ENCODE peak calls at places on chromosomes 13 and 19, in eight cellular contexts. O is BJ; E is A673; T is choroid plexus epithelial cell; Y is fibroblast of the aortic adventitia; V is CD4-positive, CD25-positive, alpha-beta regulatory T cell; R is AG09309; K is neural progenitor cell. A is an unnamed sample.

GRCh38 chr13:112619730-112620639 is 32.0 kb upstream of the TUBGCP3 start:
- DNase-seq in Y (peak), O (no peak), V (no peak), R (no peak), K (peak), E (peak), T (peak), A (no peak)

GRCh38 chr19:31214997-31215396 is 134.2 kb downstream of the TSHZ3 start:
- DNase-seq in V (no peak), K (no peak), O (no peak), E (no peak), R (no peak), T (peak), Y (no peak), A (no peak)

GRCh38 chr19:2619076-2619475 is 83.4 kb downstream of the GNG7 start:
- DNase-seq in E (no peak), Y (no peak), T (no peak), O (no peak), V (no peak), R (no peak), K (no peak), A (no peak)

GRCh38 chr13:79450110-79450509 is 30.8 kb upstream of the NDFIP2 start:
- DNase-seq in Y (no peak), K (no peak), T (no peak), R (no peak), O (no peak), E (no peak), V (no peak), A (no peak)

GRCh38 chr13:60370343-60370742 is 26.7 kb upstream of the TDRD3 start:
- DNase-seq in K (no peak), O (no peak), E (no peak), R (no peak), T (no peak), Y (no peak), V (no peak), A (no peak)

GRCh38 chr19:42052241-42052863 is 17.7 kb downstream of the GRIK5 start:
- DNase-seq in O (no peak), Y (no peak), K (no peak), V (no peak), T (no peak), E (peak), R (no peak), A (no peak)

GRCh38 chr19:8573316-8573715 is 3.9 kb downstream of the MYO1F start:
- DNase-seq in K (no peak), V (no peak), R (no peak), O (no peak), E (no peak), Y (no peak), T (no peak), A (no peak)

GRCh38 chr19:17332677-17333581 is 1.7 kb downstream of the ANO8 start:
- DNase-seq in K (peak), V (no peak), Y (peak), O (no peak), E (peak), R (no peak), T (peak), A (no peak)

GRCh38 chr19:37763488-37763887 is 15.9 kb downstream of the ZNF573 start:
- DNase-seq in Y (no peak), T (peak), V (no peak), K (no peak), O (no peak), E (no peak), R (no peak), A (no peak)

GRCh38 chr19:7888145-7888825 is at the start of gene LRRC8E:
- DNase-seq in T (peak), Y (peak), R (no peak), K (peak), O (no peak), E (peak), V (no peak), A (peak)

GRCh38 chr19:49327878-49328544 is 3.0 kb upstream of the SLC6A16 start:
- DNase-seq in E (peak), O (no peak), T (peak), R (no peak), Y (peak), K (peak), V (peak), A (peak)

GRCh38 chr19:29934781-29935180 is 7.3 kb upstream of the URI1 start:
- DNase-seq in V (no peak), O (no peak), Y (no peak), K (no peak), T (no peak), E (no peak), R (no peak), A (no peak)

GRCh38 chr13:66021846-66022245 is 1208.3 kb downstream of the PCDH9 start:
- DNase-seq in Y (no peak), R (no peak), V (no peak), O (no peak), E (no peak), K (no peak), T (no peak), A (no peak)

GRCh38 chr13:110444226-110444653 is 117.3 kb downstream of the RAB20 start:
- DNase-seq in V (no peak), K (no peak), R (no peak), T (peak), O (no peak), Y (peak), E (no peak), A (no peak)

GRCh38 chr19:40466219-40467006 is at the start of gene SPTBN4:
- DNase-seq in V (no peak), T (no peak), E (no peak), K (peak), R (no peak), O (no peak), Y (no peak), A (peak)

GRCh38 chr19:32252333-32252669 is 93.1 kb upstream of the ZNF507 start:
- DNase-seq in R (no peak), V (no peak), O (no peak), K (no peak), T (no peak), Y (no peak), E (no peak), A (no peak)

GRCh38 chr19:18385675-18386542 is at the start of gene GDF15:
- DNase-seq in K (peak), T (peak), O (peak), Y (peak), R (peak), V (no peak), E (peak), A (peak)

GRCh38 chr13:39783051-39783450 is 127.6 kb downstream of the COG6 start:
- DNase-seq in R (no peak), Y (peak), T (peak), O (no peak), V (no peak), K (no peak), E (no peak), A (no peak)

GRCh38 chr13:28494861-28495585 is at the start of gene FLT1:
- DNase-seq in O (no peak), E (peak), V (no peak), Y (no peak), K (peak), T (no peak), R (no peak), A (peak)

DNA sequence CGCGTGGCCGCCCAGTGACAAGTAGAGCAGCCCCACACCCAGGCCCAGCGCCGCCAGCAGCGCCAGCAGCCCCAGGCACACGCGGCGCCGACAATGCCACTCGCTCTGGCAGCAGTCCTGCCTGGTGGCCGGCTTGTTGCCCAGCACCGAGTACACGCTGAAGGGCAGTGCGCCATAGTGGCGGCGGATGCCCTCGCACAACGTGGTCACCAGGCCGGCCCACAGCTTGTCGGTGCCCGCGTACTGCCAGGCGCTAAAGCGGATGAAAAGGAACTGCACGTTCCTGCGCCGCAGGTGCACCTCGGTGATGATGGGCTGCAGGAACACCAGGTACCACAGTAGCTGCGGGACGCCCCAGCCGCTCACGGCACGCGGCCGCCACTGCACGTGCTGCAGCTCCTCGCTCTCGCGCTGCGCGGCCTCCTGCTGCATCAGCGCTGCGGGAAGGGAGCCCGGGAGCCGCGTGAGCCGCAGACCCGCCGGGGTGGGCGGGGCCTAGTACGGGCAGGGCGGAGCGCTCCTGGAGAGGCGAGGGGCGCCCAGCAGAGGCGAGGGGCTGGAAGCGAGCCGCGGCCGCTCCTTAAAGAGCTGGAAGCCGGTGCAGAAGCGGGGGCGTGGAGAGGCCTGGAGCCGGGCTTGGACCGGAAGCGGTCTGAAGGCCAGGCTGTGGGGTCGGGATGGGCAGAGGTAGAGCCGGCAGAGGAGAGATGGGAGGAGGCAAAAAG is 7.3 kb downstream of the NKPD1 start:
- DNase-seq in R (no peak), K (peak), E (peak), Y (peak), V (peak), O (no peak), T (peak), A (no peak)
- H3K4me3 ChIP-seq in R (no peak), K (peak), E (peak), Y (peak), V (no peak), O (peak), T (no peak), A (peak)

DNA sequence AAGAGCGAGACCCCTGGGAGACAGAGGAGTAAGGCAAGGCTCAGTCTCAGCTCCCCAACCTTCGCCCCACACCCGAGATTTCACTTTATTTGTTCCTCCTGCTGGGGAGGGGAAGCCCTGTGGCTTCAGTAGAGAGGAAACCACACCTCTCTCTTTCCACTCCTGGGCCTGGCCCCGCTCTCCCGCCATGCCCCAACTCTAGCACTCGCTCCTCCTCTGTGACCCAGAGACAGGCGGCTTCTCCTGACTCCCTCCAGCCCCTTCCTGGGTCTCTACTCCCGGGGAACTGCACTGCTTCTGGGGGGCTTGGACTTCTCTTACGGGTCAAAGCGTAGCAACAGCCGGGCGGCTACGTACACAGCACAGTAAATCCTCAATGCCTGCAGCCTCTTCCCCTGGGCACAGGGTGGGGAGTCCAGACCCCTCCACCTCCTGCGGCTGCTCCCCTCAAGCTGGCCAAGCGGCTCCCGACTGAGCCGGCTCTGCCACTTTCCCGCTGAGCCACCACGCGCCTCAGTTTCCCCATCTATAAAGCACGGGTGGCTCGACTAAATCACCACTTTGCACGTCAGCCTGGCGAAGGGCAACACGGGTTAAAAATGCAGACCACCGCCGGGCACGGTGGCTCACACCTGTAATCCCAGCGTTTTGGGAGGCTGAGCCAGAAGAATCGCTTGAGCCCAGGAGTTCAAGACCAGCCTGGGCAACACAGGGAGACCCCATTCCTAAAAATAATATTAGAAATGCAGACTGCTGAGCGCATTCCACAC is 1.4 kb downstream of the RNF126 start:
- DNase-seq in O (no peak), K (no peak), R (no peak), Y (peak), V (peak), E (no peak), T (peak), A (no peak)
- H3K4me3 ChIP-seq in O (peak), K (peak), R (peak), Y (peak), V (peak), E (peak), T (peak), A (peak)

GRCh38 chr13:105972306-105972721 is 563.1 kb downstream of the EFNB2 start:
- DNase-seq in E (no peak), R (no peak), O (no peak), V (no peak), Y (no peak), K (no peak), T (no peak), A (no peak)
- H3K4me3 ChIP-seq in E (no peak), R (no peak), O (no peak), V (no peak), Y (no peak), K (no peak), T (no peak), A (no peak)

GRCh38 chr13:74256969-74257368 is 122.8 kb upstream of the KLF12 start:
- DNase-seq in K (no peak), T (no peak), E (no peak), V (no peak), Y (peak), R (no peak), O (no peak), A (no peak)
- H3K4me3 ChIP-seq in K (no peak), T (no peak), E (no peak), V (peak), Y (no peak), R (no peak), O (no peak), A (no peak)

DNA sequence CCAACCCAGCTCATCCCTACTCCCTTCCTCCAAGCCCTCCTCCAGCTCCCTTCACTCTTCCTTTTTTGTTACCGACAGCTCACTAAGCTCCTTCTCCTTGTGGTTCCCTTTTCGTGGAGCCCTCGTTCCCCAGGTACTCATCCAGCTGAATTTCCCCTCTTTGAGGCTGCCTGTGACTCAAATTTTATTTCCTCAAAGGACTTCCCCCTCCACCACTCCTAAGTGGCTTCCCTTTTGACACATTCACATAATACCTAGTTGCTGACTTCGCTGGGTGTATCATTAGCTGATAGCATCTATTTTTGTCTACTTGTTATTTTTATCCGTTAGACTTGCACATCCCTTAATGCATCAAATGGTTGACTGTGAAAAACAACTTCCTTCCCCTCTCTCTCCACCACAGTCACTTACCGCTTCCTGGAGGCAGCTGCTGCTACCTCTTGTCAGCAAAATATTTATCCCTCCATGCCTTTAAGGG is 14.5 kb downstream of the FFAR2 start:
- DNase-seq in O (no peak), Y (no peak), E (no peak), T (no peak), K (no peak), V (peak), R (no peak), A (no peak)
- H3K4me3 ChIP-seq in O (no peak), Y (no peak), E (no peak), T (no peak), K (no peak), V (peak), R (no peak), A (no peak)